ENCODE peak calls at places on chromosome 12, in five cellular contexts. L, Y, K, S and I are unnamed samples.

GRCh38 chr12:12534975-12535374 is 27.7 kb downstream of the DUSP16 start:
- DNase-seq in L (no peak), Y (no peak), K (peak), S (no peak), I (no peak)

GRCh38 chr12:85781751-85782150 is 54.5 kb downstream of the RASSF9 start:
- DNase-seq in L (no peak), Y (no peak), K (no peak), S (no peak), I (no peak)

GRCh38 chr12:55847033-55847432 is 4.3 kb upstream of the MMP19 start:
- DNase-seq in L (no peak), Y (no peak), K (no peak), S (peak), I (peak)

GRCh38 chr12:108442077-108442476 is 73.0 kb upstream of the FICD start:
- DNase-seq in L (no peak), Y (no peak), K (no peak), S (no peak), I (no peak)

GRCh38 chr12:47941475-47942326 is 21.7 kb upstream of the TMEM106C start:
- DNase-seq in L (no peak), Y (no peak), K (no peak), S (no peak), I (no peak)

GRCh38 chr12:117596968-117597367 is 235.5 kb upstream of the NOS1 start:
- DNase-seq in L (no peak), Y (no peak), K (no peak), S (no peak), I (no peak)

GRCh38 chr12:114770323-114770722 is 86.3 kb upstream of the TBX3 start:
- DNase-seq in L (no peak), Y (no peak), K (no peak), S (no peak), I (no peak)

GRCh38 chr12:132743831-132744230 is 17.8 kb downstream of the ANKLE2 start:
- DNase-seq in L (no peak), Y (no peak), K (no peak), S (peak), I (no peak)

GRCh38 chr12:123269980-123270379 is 1.7 kb downstream of the CDK2AP1 start:
- DNase-seq in L (no peak), Y (peak), K (no peak), S (no peak), I (no peak)

GRCh38 chr12:94205738-94206310 is 57.4 kb downstream of the PLXNC1 start:
- DNase-seq in L (no peak), Y (peak), K (no peak), S (no peak), I (no peak)

GRCh38 chr12:34334538-34334937 is 312.2 kb downstream of the ALG10 start:
- DNase-seq in L (no peak), Y (no peak), K (no peak), S (no peak), I (no peak)

GRCh38 chr12:1911598-1912575 is 6.6 kb downstream of the CACNA2D4 start:
- DNase-seq in L (peak), Y (no peak), K (no peak), S (peak), I (no peak)

GRCh38 chr12:47087088-47087688 is 7.4 kb upstream of the AMIGO2 start:
- DNase-seq in L (no peak), Y (no peak), K (no peak), S (no peak), I (peak)

GRCh38 chr12:122040579-122041386 is 19.1 kb downstream of the BCL7A start:
- DNase-seq in L (no peak), Y (no peak), K (no peak), S (peak), I (no peak)

GRCh38 chr12:120139958-120140357 is 23.4 kb upstream of the RAB35 start:
- DNase-seq in L (no peak), Y (no peak), K (no peak), S (no peak), I (no peak)

GRCh38 chr12:103279444-103279843 is 216.3 kb downstream of the C12orf42 start:
- DNase-seq in L (no peak), Y (no peak), K (no peak), S (no peak), I (no peak)

GRCh38 chr12:67355428-67356385 is 86.5 kb downstream of the CAND1 start:
- DNase-seq in L (peak), Y (peak), K (no peak), S (no peak), I (peak)

GRCh38 chr12:21941522-21942376 is 523 bp upstream of the ABCC9 start:
- DNase-seq in L (peak), Y (no peak), K (peak), S (peak), I (peak)
- H3K4me3 ChIP-seq in L (peak), Y (no peak), K (peak), S (peak), I (peak)

GRCh38 chr12:3768911-3769447 is 16.1 kb upstream of the CRACR2A start:
- DNase-seq in L (no peak), Y (no peak), K (no peak), S (no peak), I (no peak)

GRCh38 chr12:3771853-3772252 is 18.9 kb upstream of the CRACR2A start:
- DNase-seq in L (no peak), Y (no peak), K (peak), S (no peak), I (no peak)

GRCh38 chr12:3772380-3772779 is 19.5 kb upstream of the CRACR2A start:
- DNase-seq in L (no peak), Y (no peak), K (no peak), S (no peak), I (no peak)

GRCh38 chr12:3775385-3776035 is 22.6 kb upstream of the CRACR2A start:
- DNase-seq in L (no peak), Y (no peak), K (no peak), S (no peak), I (no peak)

DNA sequence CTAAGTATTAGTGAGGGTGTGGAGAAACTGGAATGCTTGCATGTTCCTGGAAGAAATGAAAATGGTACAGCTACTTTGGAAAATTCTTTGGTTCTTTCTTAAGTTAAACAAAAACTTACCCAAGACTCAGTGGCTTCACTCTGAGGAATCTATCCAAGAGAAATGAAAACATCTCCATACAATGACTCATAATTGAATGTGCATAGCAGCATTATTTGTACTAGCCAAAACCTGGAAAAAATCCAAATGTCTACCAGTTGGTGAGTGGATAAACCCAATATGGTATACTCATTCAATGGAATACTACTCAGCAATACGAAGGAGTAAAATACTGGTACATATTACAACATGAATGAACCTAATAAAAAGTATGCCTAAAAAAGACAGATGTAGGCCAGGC is 18.0 kb upstream of the CRACR2A start:
- DNase-seq in L (no peak), Y (no peak), K (no peak), S (no peak), I (peak)
- TF ChIP-seq CTCF in L (no peak), Y (no peak), K (no peak), S (no peak), I (no peak)

DNA sequence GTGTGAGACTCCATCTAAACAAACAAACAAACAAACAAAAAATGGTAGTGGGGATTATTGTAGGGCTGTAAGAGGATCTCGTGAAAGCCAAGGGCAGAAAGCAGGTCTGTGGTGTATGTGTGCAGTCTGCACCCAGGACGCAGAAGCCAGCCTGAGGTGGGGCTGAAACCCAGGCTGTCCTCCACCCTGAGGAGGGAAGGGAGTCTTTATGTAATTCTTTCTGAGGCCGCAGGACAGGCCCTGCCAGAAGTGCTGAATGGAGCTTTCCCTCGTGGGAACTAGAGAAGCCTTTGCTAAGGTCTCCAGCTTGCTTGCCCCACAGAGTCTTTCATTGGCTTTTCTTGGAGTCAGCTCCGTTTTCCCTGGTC is 27.7 kb downstream of the SLC17A8 start:
- DNase-seq in L (peak), Y (no peak), K (no peak), S (no peak), I (no peak)
- H3K4me3 ChIP-seq in L (no peak), Y (no peak), K (no peak), S (no peak), I (no peak)

DNA sequence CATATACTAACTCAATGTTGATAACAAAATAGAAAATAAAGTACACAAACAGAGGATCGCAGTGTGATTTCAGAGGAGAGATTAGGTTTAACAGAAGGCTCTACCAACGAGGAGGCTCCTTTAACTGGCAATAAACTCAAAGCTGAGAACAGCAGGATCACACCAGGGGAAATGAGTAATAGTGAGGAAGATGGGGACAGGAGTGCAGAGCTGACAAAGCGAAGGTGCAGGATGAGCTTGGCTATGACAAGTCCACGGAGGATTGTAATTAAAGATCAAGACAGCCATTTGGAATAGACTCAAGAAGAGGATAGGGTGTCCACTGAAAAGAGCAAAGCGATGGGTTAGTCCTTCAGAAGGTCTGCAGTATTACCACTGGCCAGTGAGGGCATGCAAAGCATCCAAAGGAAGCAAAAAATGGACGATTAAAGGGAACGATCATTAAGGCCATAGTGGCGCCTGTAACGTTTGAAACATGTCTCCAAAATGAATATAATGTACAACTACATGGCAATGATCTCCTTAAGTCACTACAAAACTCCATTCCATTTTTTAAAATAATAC is 85.3 kb downstream of the GRIN2B start:
- DNase-seq in L (no peak), Y (no peak), K (no peak), S (no peak), I (no peak)
- TF ChIP-seq CTCF in L (no peak), Y (no peak), K (no peak), S (no peak), I (no peak)

DNA sequence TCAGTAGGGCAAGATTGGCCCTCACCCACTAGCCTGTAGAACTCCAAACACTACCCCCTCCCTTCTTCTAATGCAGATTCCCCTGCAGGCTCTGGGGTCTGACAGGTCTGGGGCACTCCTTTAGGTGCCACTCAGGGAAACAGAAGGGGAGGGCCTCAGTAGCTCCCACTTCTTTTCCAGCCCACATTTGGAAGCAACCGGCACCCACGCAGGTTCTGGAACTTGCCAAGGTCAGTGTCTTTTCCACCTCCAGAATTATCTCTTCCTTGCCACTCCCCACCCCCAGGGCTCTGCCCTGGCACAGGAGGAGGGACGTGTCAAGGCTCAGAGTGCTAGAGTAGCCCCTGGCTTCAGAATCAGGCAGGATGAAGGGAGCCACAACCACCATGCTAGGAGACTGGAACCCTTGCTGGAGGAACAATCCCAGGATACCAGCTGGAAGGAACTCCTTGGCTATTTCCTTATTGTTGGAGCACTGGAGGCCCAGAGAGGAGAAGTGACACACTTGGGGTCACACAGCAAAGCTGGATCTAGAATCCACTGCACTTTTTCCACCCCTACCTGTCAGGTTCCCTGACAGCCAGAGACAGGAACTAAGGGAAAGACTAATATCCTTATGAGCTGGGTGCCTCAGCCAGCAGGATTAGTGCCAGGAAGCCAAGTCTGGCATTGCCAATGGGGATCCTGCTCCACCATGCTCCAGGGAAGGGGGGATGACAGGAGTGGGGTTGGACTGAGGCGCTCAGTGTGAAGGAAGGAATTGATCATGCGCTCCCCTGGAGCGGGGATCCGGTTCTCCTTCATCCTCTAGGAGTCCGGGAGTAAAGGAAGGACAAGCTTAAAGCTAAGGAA is 1.8 kb upstream of the FIGNL2 start:
- DNase-seq in L (no peak), Y (no peak), K (no peak), S (no peak), I (no peak)
- H3K4me3 ChIP-seq in L (no peak), Y (no peak), K (peak), S (no peak), I (no peak)

GRCh38 chr12:125455556-125455955 is 390.3 kb downstream of the AACS start:
- DNase-seq in L (no peak), Y (peak), K (no peak), S (no peak), I (no peak)
- TF ChIP-seq CTCF in L (no peak), Y (peak), K (no peak), S (no peak), I (no peak)

DNA sequence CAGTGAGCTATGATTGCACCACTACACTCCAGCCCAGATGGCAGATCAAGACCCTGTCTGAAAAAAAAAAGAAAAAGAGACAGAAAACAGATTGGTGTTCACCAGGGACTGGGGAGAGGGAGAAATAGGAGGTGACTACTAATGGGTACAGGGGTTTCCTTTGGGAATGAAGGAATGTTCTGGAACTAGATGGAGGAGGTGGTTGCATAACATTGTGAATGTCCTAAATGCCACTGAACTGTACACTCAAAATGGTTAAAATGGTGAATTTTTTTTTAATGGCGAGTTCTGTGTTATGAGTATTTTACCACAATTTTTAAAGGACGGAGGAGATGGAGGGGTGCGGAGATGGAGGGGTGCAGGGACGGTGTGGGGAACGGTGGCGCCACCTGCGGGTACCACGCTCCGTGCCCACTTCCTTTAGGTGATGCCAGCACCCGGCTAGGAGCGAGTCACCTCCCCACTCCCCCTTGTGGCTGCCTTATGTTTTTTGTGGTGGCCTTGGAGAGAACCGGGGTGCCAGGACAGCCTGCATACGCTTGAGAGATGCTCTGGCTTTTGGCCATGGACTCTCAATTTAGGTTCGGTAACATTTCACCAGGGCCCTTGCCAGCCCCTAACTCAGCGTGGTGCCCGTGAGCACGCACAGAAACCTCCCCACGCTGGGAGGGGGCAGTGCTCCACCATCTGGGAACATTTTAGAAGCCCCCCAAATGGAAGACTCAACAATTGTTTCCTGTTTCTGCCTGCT is 16.1 kb downstream of the UBC start:
- DNase-seq in L (peak), Y (peak), K (peak), S (peak), I (peak)
- H3K4me3 ChIP-seq in L (no peak), Y (peak), K (no peak), S (no peak), I (no peak)

DNA sequence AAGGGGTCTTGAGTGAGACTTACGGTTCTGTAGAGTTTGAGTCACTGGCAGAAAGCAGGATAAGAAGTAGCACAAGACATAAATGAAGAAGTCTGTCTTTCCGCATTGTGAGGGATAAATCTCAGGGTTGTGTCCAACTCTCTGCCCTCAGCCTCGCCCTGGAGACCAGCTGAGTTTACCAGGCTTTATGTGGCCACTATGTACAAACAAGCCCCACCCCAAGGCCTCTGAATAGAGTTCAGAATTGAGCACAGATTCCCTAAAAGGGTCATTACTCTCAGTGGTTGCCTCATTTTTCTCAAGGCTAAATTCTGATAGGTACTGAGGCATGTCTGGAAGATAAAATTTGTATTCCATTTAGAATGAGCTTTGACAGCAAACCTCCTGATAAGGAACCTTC is at the start of gene PZP:
- DNase-seq in L (no peak), Y (no peak), K (no peak), S (no peak), I (no peak)
- TF ChIP-seq CTCF in L (no peak), Y (no peak), K (no peak), S (no peak), I (no peak)